ENCODE peak calls at places on chromosomes 7 and 10, in seven cellular contexts. I is psoas muscle, W is tibial artery, L is HL-60, C is breast epithelium, Y is lower lobe of right lung, F is WERI-Rb-1. P is an unnamed sample.

GRCh38 chr10:21975378-21975990 is 28.0 kb downstream of the DNAJC1 start:
- DNase-seq in I (no peak), W (no peak), L (no peak), C (no peak), Y (no peak), F (no peak), P (no peak)

GRCh38 chr7:158276414-158277218 is 311.0 kb downstream of the PTPRN2 start:
- DNase-seq in I (no peak), W (peak; percentile 46), L (no peak), C (no peak), Y (no peak), F (no peak), P (no peak)

GRCh38 chr7:137664846-137665245 is 181.9 kb downstream of the DGKI start:
- DNase-seq in I (no peak), W (no peak), L (no peak), C (no peak), Y (no peak), F (no peak), P (no peak)

GRCh38 chr10:74419491-74420466 is 268.8 kb downstream of the ADK start:
- DNase-seq in I (no peak), W (no peak), L (no peak), C (no peak), Y (no peak), F (peak; percentile 11), P (no peak)

GRCh38 chr7:116353614-116354013 is 143.3 kb downstream of the TES start:
- DNase-seq in I (peak; percentile 22), W (peak; percentile 78), L (no peak), C (no peak), Y (no peak), F (no peak), P (no peak)

GRCh38 chr7:18330563-18330962 is 165.0 kb upstream of the HDAC9 start:
- DNase-seq in I (no peak), W (no peak), L (no peak), C (no peak), Y (no peak), F (no peak), P (no peak)

GRCh38 chr10:125742465-125742864 is 23.0 kb downstream of the EDRF1 start:
- DNase-seq in I (no peak), W (no peak), L (no peak), C (no peak), Y (no peak), F (no peak), P (no peak)

GRCh38 chr10:74738985-74739567 is 87.3 kb upstream of the KAT6B start:
- DNase-seq in I (no peak), W (no peak), L (no peak), C (no peak), Y (no peak), F (no peak), P (no peak)

GRCh38 chr7:28179081-28180030 is 1.2 kb downstream of the JAZF1 start:
- DNase-seq in I (peak; percentile 82), W (peak; percentile 87), L (no peak), C (peak; percentile 47), Y (peak; percentile 86), F (peak; percentile 27), P (no peak)

GRCh38 chr7:516606-517456 is 2.8 kb downstream of the PDGFA start:
- DNase-seq in I (peak; percentile 80), W (peak; percentile 84), L (no peak), C (no peak), Y (no peak), F (no peak), P (no peak)

GRCh38 chr10:98879486-98879885 is 356.2 kb downstream of the HPSE2 start:
- DNase-seq in I (no peak), W (no peak), L (no peak), C (no peak), Y (no peak), F (no peak), P (no peak)

GRCh38 chr7:120856621-120857352 is 1.2 kb downstream of the TSPAN12 start:
- DNase-seq in I (peak; percentile 29), W (no peak), L (no peak), C (no peak), Y (peak; percentile 48), F (peak; percentile 74), P (no peak)

GRCh38 chr7:148395990-148396716 is 194.4 kb upstream of the C7orf33 start:
- DNase-seq in I (no peak), W (no peak), L (no peak), C (no peak), Y (no peak), F (no peak), P (no peak)

GRCh38 chr7:129568240-129568639 is 43.3 kb upstream of the NRF1 start:
- DNase-seq in I (no peak), W (no peak), L (no peak), C (no peak), Y (no peak), F (no peak), P (no peak)

GRCh38 chr7:5424689-5425506 is 1.3 kb upstream of the TNRC18 start:
- DNase-seq in I (peak; percentile 69), W (peak; percentile 85), L (no peak), C (no peak), Y (peak; percentile 72), F (no peak), P (no peak)

GRCh38 chr7:5425507-5426225 is 2.0 kb upstream of the TNRC18 start:
- DNase-seq in I (peak; percentile 69), W (peak; percentile 87), L (peak; percentile 78), C (peak; percentile 73), Y (peak; percentile 86), F (peak; percentile 76), P (no peak)

GRCh38 chr7:5423844-5424688 is 432 bp upstream of the TNRC18 start:
- DNase-seq in I (peak; percentile 95), W (peak; percentile 98), L (peak; percentile 93), C (peak; percentile 96), Y (peak; percentile 95), F (peak; percentile 96), P (peak; percentile 98)

GRCh38 chr7:5428470-5429252 is 5.0 kb upstream of the TNRC18 start:
- DNase-seq in I (peak; percentile 77), W (peak; percentile 92), L (peak; percentile 82), C (peak; percentile 66), Y (peak; percentile 72), F (no peak), P (no peak)

DNA sequence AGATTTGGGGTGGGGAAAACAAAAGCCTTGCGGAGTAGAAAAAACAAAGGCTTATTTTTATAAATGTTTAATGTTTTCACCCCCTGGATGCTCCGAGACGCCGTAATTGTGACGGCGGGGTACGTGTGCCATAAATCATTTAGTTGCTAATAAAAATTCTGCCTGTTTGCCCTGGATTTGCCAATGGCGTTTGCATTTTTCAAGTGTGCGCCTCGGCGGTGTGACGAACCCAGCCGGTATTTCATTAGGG is 2.5 kb upstream of the TNRC18 start:
- DNase-seq in I (no peak), W (no peak), L (no peak), C (no peak), Y (no peak), F (no peak), P (no peak)
- H3K4me3 ChIP-seq in I (peak overlapping the region; percentile 99), W (peak overlapping the region; percentile 90), L (peak overlapping the region; percentile 68), C (peak overlapping the region; percentile 98), Y (peak overlapping the region; percentile 96), F (peak overlapping the region; percentile 72), P (peak overlapping the region; percentile 68)

GRCh38 chr7:42125321-42125720 is 111.7 kb downstream of the GLI3 start:
- DNase-seq in I (no peak), W (no peak), L (no peak), C (no peak), Y (no peak), F (peak; percentile 11), P (no peak)

GRCh38 chr7:42123716-42124115 is 113.3 kb downstream of the GLI3 start:
- DNase-seq in I (no peak), W (no peak), L (no peak), C (no peak), Y (no peak), F (no peak), P (no peak)

GRCh38 chr7:42126475-42127231 is 110.4 kb downstream of the GLI3 start:
- DNase-seq in I (no peak), W (no peak), L (no peak), C (no peak), Y (no peak), F (no peak), P (no peak)

GRCh38 chr7:42127232-42127622 is 109.8 kb downstream of the GLI3 start:
- DNase-seq in I (no peak), W (no peak), L (no peak), C (no peak), Y (no peak), F (no peak), P (no peak)

DNA sequence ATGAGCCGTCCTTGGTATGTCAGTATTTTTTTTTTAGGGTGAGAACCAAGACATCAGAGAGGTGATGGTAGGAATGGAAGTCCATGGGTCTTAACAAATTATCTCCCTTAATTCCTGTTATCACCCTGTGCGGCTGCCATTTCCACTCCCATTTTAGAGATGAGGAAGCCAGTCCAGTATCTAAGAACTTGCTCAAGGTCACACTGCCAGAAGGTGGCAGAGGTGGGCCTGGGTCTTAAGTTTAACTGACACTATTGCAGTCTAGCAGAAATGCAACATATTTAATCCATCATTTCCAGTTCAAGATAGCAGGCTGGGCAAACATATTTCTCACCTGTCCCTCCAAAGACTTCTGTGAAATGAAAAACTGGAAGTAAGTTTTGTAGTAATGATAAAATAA is 108.3 kb downstream of the GLI3 start:
- DNase-seq in I (no peak), W (no peak), L (no peak), C (no peak), Y (no peak), F (peak; percentile 32), P (no peak)
- TF ChIP-seq CTCF in I (no peak), W (no peak), L (no peak), C (no peak), Y (no peak), F (peak; percentile 8), P (no peak)

DNA sequence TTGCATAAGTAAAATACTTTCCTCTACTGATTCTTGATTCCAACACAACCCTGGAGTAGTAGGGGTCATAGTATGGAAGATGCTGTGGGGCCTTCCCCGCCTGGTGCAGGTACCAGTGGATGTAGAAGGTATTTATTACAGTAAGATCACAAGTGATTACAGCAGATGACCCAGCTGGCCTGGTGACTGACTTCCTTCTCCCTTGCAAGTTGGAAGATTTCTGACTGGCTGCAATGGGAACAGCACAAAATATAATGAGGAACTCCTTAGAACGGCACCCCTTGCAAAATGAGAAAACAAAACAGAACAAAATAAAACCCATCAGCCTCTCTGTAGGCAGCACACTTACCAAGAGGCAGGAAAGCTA is 61.7 kb upstream of the TARP start:
- DNase-seq in I (no peak), W (no peak), L (peak; percentile 60), C (no peak), Y (no peak), F (no peak), P (no peak)
- H3K4me3 ChIP-seq in I (no peak overlapping the region), W (no peak overlapping the region), L (peak overlapping the region; percentile 46), C (no peak overlapping the region), Y (peak overlapping the region; percentile 6), F (no peak overlapping the region), P (no peak overlapping the region)

DNA sequence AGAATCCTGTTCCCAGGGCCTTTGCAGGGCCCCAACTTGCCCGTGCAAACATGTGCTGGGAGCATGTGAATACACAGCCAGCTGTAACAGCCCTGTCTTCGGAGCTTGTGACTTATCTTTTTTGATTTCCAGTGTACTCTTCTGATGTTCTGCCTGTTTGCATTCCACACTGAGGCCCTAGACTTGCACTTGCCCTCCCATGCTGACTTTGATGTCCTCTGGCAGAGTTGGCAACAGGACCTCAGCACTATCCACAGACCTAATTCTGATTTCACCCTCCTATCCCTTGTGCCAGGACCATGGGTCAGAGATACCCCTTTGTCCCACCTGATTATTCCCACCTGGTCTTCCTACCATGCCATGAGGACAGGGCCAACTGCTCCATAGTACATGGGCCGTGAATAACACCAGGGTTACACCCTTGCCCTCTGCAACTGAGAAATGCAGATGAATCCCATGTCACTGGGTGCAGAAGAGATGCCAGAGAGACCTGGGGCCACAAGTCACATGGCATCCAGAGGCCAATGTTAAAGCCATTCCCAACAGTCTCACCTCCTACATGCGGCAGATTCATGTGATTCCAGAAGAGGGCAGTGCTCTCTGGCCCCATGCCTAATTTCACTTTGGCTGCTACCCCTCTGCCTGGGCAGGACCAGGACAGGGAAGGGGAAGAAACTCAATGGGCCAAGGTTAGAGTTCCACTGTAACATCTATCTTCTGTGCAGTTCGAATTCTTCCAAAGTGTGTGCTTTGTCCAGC is 43.0 kb downstream of the SCRN1 start:
- DNase-seq in I (no peak), W (no peak), L (no peak), C (no peak), Y (no peak), F (peak; percentile 24), P (no peak)
- TF ChIP-seq CTCF in I (peak; percentile 24), W (peak; percentile 39), L (no peak), C (peak; percentile 22), Y (peak; percentile 46), F (peak; percentile 70), P (peak; percentile 40)